ENCODE peak calls at places on chromosomes 7 and 10, in seven cellular contexts. One of them, this sample, is unnamed.

GRCh38 chr10:64659311-64659710 is 1138.1 kb downstream of the REEP3 start:
- DNase-seq in right atrium auricular region: no peak
- DNase-seq in AG04450: no peak
- DNase-seq in astrocyte: no peak
- DNase-seq in brain microvascular endothelial cell: no peak
- DNase-seq in foreskin fibroblast: no peak
- DNase-seq in bronchial epithelial cell: no peak
- DNase-seq in this sample: no peak

GRCh38 chr7:36148422-36149065 is 4.5 kb upstream of the EEPD1 start:
- DNase-seq in right atrium auricular region: no peak
- DNase-seq in AG04450: no peak
- DNase-seq in astrocyte: no peak
- DNase-seq in brain microvascular endothelial cell: no peak
- DNase-seq in foreskin fibroblast: no peak
- DNase-seq in bronchial epithelial cell: peak
- DNase-seq in this sample: no peak

GRCh38 chr10:128817636-128818035 is 649.4 kb upstream of the MGMT start:
- DNase-seq in right atrium auricular region: peak
- DNase-seq in AG04450: no peak
- DNase-seq in astrocyte: no peak
- DNase-seq in brain microvascular endothelial cell: no peak
- DNase-seq in foreskin fibroblast: no peak
- DNase-seq in bronchial epithelial cell: no peak
- DNase-seq in this sample: peak

GRCh38 chr10:102231357-102232318 is 5.5 kb downstream of the ELOVL3 start:
- DNase-seq in right atrium auricular region: no peak
- DNase-seq in AG04450: no peak
- DNase-seq in astrocyte: no peak
- DNase-seq in brain microvascular endothelial cell: no peak
- DNase-seq in foreskin fibroblast: peak
- DNase-seq in bronchial epithelial cell: no peak
- DNase-seq in this sample: peak

GRCh38 chr10:15461353-15462108 is 90.4 kb upstream of the FAM171A1 start:
- DNase-seq in right atrium auricular region: no peak
- DNase-seq in AG04450: no peak
- DNase-seq in astrocyte: no peak
- DNase-seq in brain microvascular endothelial cell: peak
- DNase-seq in foreskin fibroblast: peak
- DNase-seq in bronchial epithelial cell: peak
- DNase-seq in this sample: peak

GRCh38 chr7:28955723-28956607 is 2.2 kb downstream of the TRIL start:
- DNase-seq in right atrium auricular region: peak
- DNase-seq in AG04450: no peak
- DNase-seq in astrocyte: no peak
- DNase-seq in brain microvascular endothelial cell: no peak
- DNase-seq in foreskin fibroblast: no peak
- DNase-seq in bronchial epithelial cell: peak
- DNase-seq in this sample: no peak

GRCh38 chr7:74462707-74463100 is 9.0 kb downstream of the GTF2IRD1 start:
- DNase-seq in right atrium auricular region: no peak
- DNase-seq in AG04450: no peak
- DNase-seq in astrocyte: no peak
- DNase-seq in brain microvascular endothelial cell: no peak
- DNase-seq in foreskin fibroblast: no peak
- DNase-seq in bronchial epithelial cell: no peak
- DNase-seq in this sample: no peak

GRCh38 chr7:130294314-130294713 is 1.4 kb downstream of the CPA4 start:
- DNase-seq in right atrium auricular region: no peak
- DNase-seq in AG04450: peak
- DNase-seq in astrocyte: peak
- DNase-seq in brain microvascular endothelial cell: no peak
- DNase-seq in foreskin fibroblast: peak
- DNase-seq in bronchial epithelial cell: peak
- DNase-seq in this sample: no peak

GRCh38 chr10:75617485-75618155 is 186.2 kb downstream of the LRMDA start:
- DNase-seq in right atrium auricular region: peak
- DNase-seq in AG04450: no peak
- DNase-seq in astrocyte: no peak
- DNase-seq in brain microvascular endothelial cell: no peak
- DNase-seq in foreskin fibroblast: no peak
- DNase-seq in bronchial epithelial cell: no peak
- DNase-seq in this sample: no peak

GRCh38 chr7:45153238-45153637 is 4.4 kb upstream of the RAMP3 start:
- DNase-seq in right atrium auricular region: no peak
- DNase-seq in AG04450: no peak
- DNase-seq in astrocyte: no peak
- DNase-seq in brain microvascular endothelial cell: no peak
- DNase-seq in foreskin fibroblast: no peak
- DNase-seq in bronchial epithelial cell: no peak
- DNase-seq in this sample: no peak

GRCh38 chr10:112221545-112221944 is 38.0 kb upstream of the GPAM start:
- DNase-seq in right atrium auricular region: no peak
- DNase-seq in AG04450: no peak
- DNase-seq in astrocyte: no peak
- DNase-seq in brain microvascular endothelial cell: no peak
- DNase-seq in foreskin fibroblast: no peak
- DNase-seq in bronchial epithelial cell: peak
- DNase-seq in this sample: no peak

GRCh38 chr10:24483701-24484100 is 240.0 kb downstream of the ARHGAP21 start:
- DNase-seq in right atrium auricular region: no peak
- DNase-seq in AG04450: no peak
- DNase-seq in astrocyte: peak
- DNase-seq in brain microvascular endothelial cell: peak
- DNase-seq in foreskin fibroblast: no peak
- DNase-seq in bronchial epithelial cell: peak
- DNase-seq in this sample: no peak

GRCh38 chr10:78944658-78945333 is 124.0 kb upstream of the ZMIZ1 start:
- DNase-seq in right atrium auricular region: no peak
- DNase-seq in AG04450: peak
- DNase-seq in astrocyte: peak
- DNase-seq in brain microvascular endothelial cell: peak
- DNase-seq in foreskin fibroblast: peak
- DNase-seq in bronchial epithelial cell: peak
- DNase-seq in this sample: peak

GRCh38 chr7:24178811-24179210 is 105.2 kb upstream of the NPY start:
- DNase-seq in right atrium auricular region: no peak
- DNase-seq in AG04450: no peak
- DNase-seq in astrocyte: no peak
- DNase-seq in brain microvascular endothelial cell: no peak
- DNase-seq in foreskin fibroblast: no peak
- DNase-seq in bronchial epithelial cell: no peak
- DNase-seq in this sample: no peak

GRCh38 chr10:121886997-121887622 is 40.7 kb downstream of the ATE1 start:
- DNase-seq in right atrium auricular region: no peak
- DNase-seq in AG04450: peak
- DNase-seq in astrocyte: peak
- DNase-seq in brain microvascular endothelial cell: peak
- DNase-seq in foreskin fibroblast: peak
- DNase-seq in bronchial epithelial cell: peak
- DNase-seq in this sample: no peak

GRCh38 chr10:73911553-73912004 is 647 bp downstream of the PLAU start:
- DNase-seq in right atrium auricular region: no peak
- DNase-seq in AG04450: no peak
- DNase-seq in astrocyte: no peak
- DNase-seq in brain microvascular endothelial cell: no peak
- DNase-seq in foreskin fibroblast: no peak
- DNase-seq in bronchial epithelial cell: no peak
- DNase-seq in this sample: no peak

GRCh38 chr10:91860885-91861284 is 48.4 kb downstream of the FGFBP3 start:
- DNase-seq in right atrium auricular region: no peak
- DNase-seq in AG04450: no peak
- DNase-seq in astrocyte: no peak
- DNase-seq in brain microvascular endothelial cell: no peak
- DNase-seq in foreskin fibroblast: no peak
- DNase-seq in bronchial epithelial cell: no peak
- DNase-seq in this sample: no peak

GRCh38 chr7:22584179-22584578 is 84.2 kb upstream of the STEAP1B start:
- DNase-seq in right atrium auricular region: no peak
- DNase-seq in AG04450: no peak
- DNase-seq in astrocyte: no peak
- DNase-seq in brain microvascular endothelial cell: no peak
- DNase-seq in foreskin fibroblast: no peak
- DNase-seq in bronchial epithelial cell: no peak
- DNase-seq in this sample: no peak

GRCh38 chr7:124692420-124692819 is 73.2 kb downstream of the GPR37 start:
- DNase-seq in right atrium auricular region: no peak
- DNase-seq in AG04450: no peak
- DNase-seq in astrocyte: peak
- DNase-seq in brain microvascular endothelial cell: no peak
- DNase-seq in foreskin fibroblast: peak
- DNase-seq in bronchial epithelial cell: no peak
- DNase-seq in this sample: no peak

GRCh38 chr7:83629117-83629880 is 19.6 kb downstream of the SEMA3E start:
- DNase-seq in right atrium auricular region: no peak
- DNase-seq in AG04450: no peak
- DNase-seq in astrocyte: no peak
- DNase-seq in brain microvascular endothelial cell: no peak
- DNase-seq in foreskin fibroblast: no peak
- DNase-seq in bronchial epithelial cell: no peak
- DNase-seq in this sample: no peak

GRCh38 chr7:118169146-118169545 is 14.8 kb upstream of the LSM8 start:
- DNase-seq in right atrium auricular region: no peak
- DNase-seq in AG04450: no peak
- DNase-seq in astrocyte: no peak
- DNase-seq in brain microvascular endothelial cell: peak
- DNase-seq in foreskin fibroblast: no peak
- DNase-seq in bronchial epithelial cell: peak
- DNase-seq in this sample: no peak

GRCh38 chr7:154947604-154948003 is 55.3 kb downstream of the PAXIP1 start:
- DNase-seq in right atrium auricular region: no peak
- DNase-seq in AG04450: no peak
- DNase-seq in astrocyte: no peak
- DNase-seq in brain microvascular endothelial cell: no peak
- DNase-seq in foreskin fibroblast: no peak
- DNase-seq in bronchial epithelial cell: no peak
- DNase-seq in this sample: no peak
- TF ChIP-seq CTCF in right atrium auricular region: no peak
- TF ChIP-seq CTCF in AG04450: no peak
- TF ChIP-seq CTCF in astrocyte: no peak
- TF ChIP-seq CTCF in brain microvascular endothelial cell: peak
- TF ChIP-seq CTCF in foreskin fibroblast: no peak
- TF ChIP-seq CTCF in bronchial epithelial cell: no peak
- TF ChIP-seq CTCF in this sample: no peak

DNA sequence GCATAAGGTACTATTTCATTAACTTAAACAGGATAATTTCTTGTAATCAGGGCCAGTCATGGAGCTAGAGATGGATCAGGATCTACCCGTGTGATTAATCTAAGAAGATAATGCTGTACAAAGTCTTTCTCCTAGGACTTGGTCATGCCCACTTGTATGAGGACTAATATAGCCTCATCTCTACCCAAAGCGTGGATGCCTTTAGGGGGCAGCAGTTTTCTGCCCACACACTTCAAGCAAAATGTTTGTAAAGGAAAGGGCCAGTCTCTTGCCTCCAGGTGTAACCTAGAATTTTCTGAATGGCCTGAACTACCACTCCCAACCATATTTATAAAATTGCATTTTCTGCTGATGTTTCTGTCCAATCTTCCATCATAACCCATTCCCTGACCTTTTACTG is 764.0 kb upstream of the IGFBP3 start:
- DNase-seq in right atrium auricular region: no peak
- DNase-seq in AG04450: no peak
- DNase-seq in astrocyte: no peak
- DNase-seq in brain microvascular endothelial cell: no peak
- DNase-seq in foreskin fibroblast: no peak
- DNase-seq in bronchial epithelial cell: no peak
- DNase-seq in this sample: no peak
- TF ChIP-seq CTCF in right atrium auricular region: no peak
- TF ChIP-seq CTCF in AG04450: no peak
- TF ChIP-seq CTCF in astrocyte: no peak
- TF ChIP-seq CTCF in brain microvascular endothelial cell: peak
- TF ChIP-seq CTCF in foreskin fibroblast: no peak
- TF ChIP-seq CTCF in bronchial epithelial cell: no peak
- TF ChIP-seq CTCF in this sample: no peak

DNA sequence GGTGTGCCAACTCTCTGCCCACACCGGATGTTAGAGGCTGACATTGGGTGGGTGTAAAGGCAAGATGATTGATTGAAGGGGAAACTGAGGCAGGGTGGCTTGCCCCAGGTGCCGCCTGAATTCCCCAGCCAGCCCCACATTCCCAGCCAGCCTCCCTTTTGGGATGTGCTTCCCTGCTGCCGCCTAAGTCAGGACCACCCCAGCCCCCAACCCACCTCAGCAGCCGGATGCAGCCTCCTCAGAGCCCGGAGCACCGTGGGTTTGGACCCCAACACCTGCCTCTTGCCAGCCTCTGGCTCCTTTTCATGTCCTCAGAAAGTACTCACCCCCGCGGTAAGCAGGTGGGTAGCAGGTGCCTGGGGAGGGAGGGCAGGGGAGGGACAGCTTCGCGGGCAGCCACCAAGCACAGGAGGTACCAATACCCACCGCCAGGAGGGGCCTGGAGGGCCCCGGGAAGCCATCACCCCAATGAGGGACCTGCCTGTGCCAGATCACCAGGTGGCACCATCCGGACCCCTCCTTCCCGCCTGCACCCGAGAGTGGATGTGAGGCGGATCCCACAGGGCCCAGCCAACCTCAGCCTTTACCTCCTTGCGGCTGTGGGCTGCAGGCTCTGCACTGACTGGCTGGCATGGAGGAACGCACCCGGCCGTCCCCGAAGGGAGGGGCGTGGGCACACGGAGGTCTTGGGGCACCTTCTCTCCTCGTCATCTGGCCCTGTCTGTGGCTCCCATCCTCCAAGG is 60.5 kb downstream of the PWWP2B start:
- DNase-seq in right atrium auricular region: no peak
- DNase-seq in AG04450: no peak
- DNase-seq in astrocyte: no peak
- DNase-seq in brain microvascular endothelial cell: no peak
- DNase-seq in foreskin fibroblast: no peak
- DNase-seq in bronchial epithelial cell: no peak
- DNase-seq in this sample: no peak
- TF ChIP-seq CTCF in right atrium auricular region: no peak
- TF ChIP-seq CTCF in AG04450: peak
- TF ChIP-seq CTCF in astrocyte: no peak
- TF ChIP-seq CTCF in brain microvascular endothelial cell: no peak
- TF ChIP-seq CTCF in foreskin fibroblast: no peak
- TF ChIP-seq CTCF in bronchial epithelial cell: no peak
- TF ChIP-seq CTCF in this sample: no peak

GRCh38 chr7:151060113-151060415 is 675 bp downstream of the SLC4A2 start:
- DNase-seq in right atrium auricular region: no peak
- DNase-seq in AG04450: no peak
- DNase-seq in astrocyte: no peak
- DNase-seq in brain microvascular endothelial cell: no peak
- DNase-seq in foreskin fibroblast: no peak
- DNase-seq in bronchial epithelial cell: no peak
- DNase-seq in this sample: no peak

GRCh38 chr7:151057989-151058765 is 480 bp upstream of the CDK5 start:
- DNase-seq in right atrium auricular region: peak
- DNase-seq in AG04450: peak
- DNase-seq in astrocyte: peak
- DNase-seq in brain microvascular endothelial cell: peak
- DNase-seq in foreskin fibroblast: peak
- DNase-seq in bronchial epithelial cell: peak
- DNase-seq in this sample: peak

GRCh38 chr7:151060416-151061234 is 1.2 kb downstream of the SLC4A2 start:
- DNase-seq in right atrium auricular region: no peak
- DNase-seq in AG04450: no peak
- DNase-seq in astrocyte: no peak
- DNase-seq in brain microvascular endothelial cell: no peak
- DNase-seq in foreskin fibroblast: peak
- DNase-seq in bronchial epithelial cell: no peak
- DNase-seq in this sample: no peak

GRCh38 chr7:151058766-151059361 is 525 bp upstream of the SLC4A2 start:
- DNase-seq in right atrium auricular region: no peak
- DNase-seq in AG04450: no peak
- DNase-seq in astrocyte: peak
- DNase-seq in brain microvascular endothelial cell: no peak
- DNase-seq in foreskin fibroblast: no peak
- DNase-seq in bronchial epithelial cell: no peak
- DNase-seq in this sample: no peak

GRCh38 chr7:151059362-151060112 is at the start of gene SLC4A2:
- DNase-seq in right atrium auricular region: peak
- DNase-seq in AG04450: no peak
- DNase-seq in astrocyte: no peak
- DNase-seq in brain microvascular endothelial cell: peak
- DNase-seq in foreskin fibroblast: peak
- DNase-seq in bronchial epithelial cell: no peak
- DNase-seq in this sample: no peak
- TF ChIP-seq CTCF in right atrium auricular region: peak
- TF ChIP-seq CTCF in AG04450: peak
- TF ChIP-seq CTCF in astrocyte: no peak
- TF ChIP-seq CTCF in brain microvascular endothelial cell: peak
- TF ChIP-seq CTCF in foreskin fibroblast: peak
- TF ChIP-seq CTCF in bronchial epithelial cell: peak
- TF ChIP-seq CTCF in this sample: peak